ENCODE peak calls at places on chromosomes 4 and X, in four cellular contexts. N is right lobe of liver, F is transverse colon, W is adrenal gland. Z is an unnamed sample.

GRCh38 chr4:56424697-56425514 is 10.5 kb downstream of the PPAT start:
- DNase-seq in N (no peak), F (peak; percentile 13), W (no peak), Z (peak; percentile 12)

GRCh38 chr4:61461956-61462355 is 261.8 kb downstream of the ADGRL3 start:
- DNase-seq in N (no peak), F (no peak), W (no peak), Z (no peak)

GRCh38 chr4:24965627-24966026 is 52.8 kb upstream of the CCDC149 start:
- DNase-seq in N (no peak), F (no peak), W (no peak), Z (no peak)

GRCh38 chr4:113276448-113277158 is 227.2 kb downstream of the ANK2 start:
- DNase-seq in N (no peak), F (no peak), W (no peak), Z (no peak)

GRCh38 chrX:143058096-143058495 is 32.4 kb downstream of the SPANXN4 start:
- DNase-seq in N (no peak), F (no peak), W (no peak), Z (no peak)

GRCh38 chr4:110411599-110412011 is 64.3 kb upstream of the ENPEP start:
- DNase-seq in N (no peak), F (peak; percentile 24), W (no peak), Z (no peak)

GRCh38 chr4:88604978-88605678 is 12.8 kb downstream of the HERC3 start:
- DNase-seq in N (no peak), F (no peak), W (no peak), Z (no peak)

GRCh38 chrX:16946971-16947562 is 609 bp downstream of the REPS2 start:
- DNase-seq in N (peak; percentile 31), F (peak; percentile 23), W (peak; percentile 53), Z (peak; percentile 5)

GRCh38 chr4:26227827-26228226 is 93.0 kb upstream of the RBPJ start:
- DNase-seq in N (no peak), F (no peak), W (peak; percentile 85), Z (no peak)

GRCh38 chr4:114997596-114997995 is 115.8 kb downstream of the NDST4 start:
- DNase-seq in N (no peak), F (no peak), W (no peak), Z (no peak)

GRCh38 chr4:5656415-5656814 is 51.9 kb downstream of the EVC2 start:
- DNase-seq in N (no peak), F (no peak), W (no peak), Z (no peak)

GRCh38 chrX:130523460-130524394 is 121.9 kb downstream of the RBMX2 start:
- DNase-seq in N (no peak), F (peak; percentile 25), W (peak; percentile 54), Z (peak; percentile 50)

GRCh38 chrX:17744896-17745523 is 7.7 kb downstream of the SCML1 start:
- DNase-seq in N (no peak), F (no peak), W (no peak), Z (no peak)

GRCh38 chr4:147987252-147987651 is 255.4 kb downstream of the ARHGAP10 start:
- DNase-seq in N (no peak), F (no peak), W (no peak), Z (no peak)

GRCh38 chr4:62455871-62456270 is 1255.7 kb downstream of the ADGRL3 start:
- DNase-seq in N (no peak), F (no peak), W (no peak), Z (no peak)

GRCh38 chr4:84879651-84880200 is 86.8 kb downstream of the WDFY3 start:
- DNase-seq in N (no peak), F (no peak), W (no peak), Z (no peak)

GRCh38 chr4:156137971-156138581 is 184.4 kb upstream of the CTSO start:
- DNase-seq in N (no peak), F (no peak), W (no peak), Z (no peak)

GRCh38 chrX:18769812-18770573 is 62.5 kb downstream of the PPEF1 start:
- DNase-seq in N (no peak), F (no peak), W (no peak), Z (no peak)

GRCh38 chrX:106783716-106784115 is 18.8 kb upstream of the TBC1D8B start:
- DNase-seq in N (no peak), F (no peak), W (no peak), Z (no peak)

GRCh38 chr4:89492476-89493110 is 185.0 kb upstream of the GPRIN3 start:
- DNase-seq in N (no peak), F (no peak), W (no peak), Z (no peak)

GRCh38 chr4:22670953-22671352 is 21.8 kb upstream of the GBA3 start:
- DNase-seq in N (no peak), F (no peak), W (no peak), Z (no peak)

GRCh38 chr4:103032575-103032974 is 13.1 kb upstream of the SLC9B1 start:
- DNase-seq in N (no peak), F (peak; percentile 14), W (no peak), Z (no peak)

GRCh38 chr4:74451214-74451661 is 6.3 kb downstream of the AREG start:
- DNase-seq in N (no peak), F (no peak), W (no peak), Z (no peak)

GRCh38 chr4:149964001-149964400 is 114.2 kb upstream of the DCLK2 start:
- DNase-seq in N (no peak), F (no peak), W (no peak), Z (no peak)

GRCh38 chr4:169225058-169225751 is 45.6 kb downstream of the SH3RF1 start:
- DNase-seq in N (no peak), F (no peak), W (no peak), Z (no peak)

GRCh38 chrX:7132335-7133035 is 15.0 kb upstream of the STS start:
- DNase-seq in N (peak; percentile 48), F (peak; percentile 91), W (peak; percentile 58), Z (peak; percentile 55)

GRCh38 chr4:7103031-7103598 is 35.3 kb upstream of the GRPEL1 start:
- DNase-seq in N (peak; percentile 93), F (peak; percentile 93), W (peak; percentile 94), Z (peak; percentile 93)

GRCh38 chr4:95499176-95499760 is 49.5 kb downstream of the UNC5C start:
- DNase-seq in N (no peak), F (no peak), W (no peak), Z (peak; percentile 55)

GRCh38 chrX:55488559-55489314 is 911 bp downstream of the USP51 start:
- DNase-seq in N (peak; percentile 60), F (peak; percentile 60), W (peak; percentile 90), Z (peak; percentile 66)

GRCh38 chrX:15418707-15419181 is 34.5 kb upstream of the VEGFD start:
- DNase-seq in N (no peak), F (no peak), W (no peak), Z (no peak)

GRCh38 chr4:42816189-42816588 is 76.3 kb upstream of the GRXCR1 start:
- DNase-seq in N (no peak), F (no peak), W (no peak), Z (no peak)

GRCh38 chr4:101953949-101954348 is 163.4 kb downstream of the BANK1 start:
- DNase-seq in N (no peak), F (no peak), W (no peak), Z (peak; percentile 12)

GRCh38 chr4:98557497-98557896 is 100.9 kb downstream of the TSPAN5 start:
- DNase-seq in N (peak; percentile 22), F (no peak), W (no peak), Z (no peak)

GRCh38 chr4:99221980-99222379 is 2.9 kb upstream of the ADH6 start:
- DNase-seq in N (no peak), F (no peak), W (no peak), Z (no peak)

GRCh38 chr4:16224669-16225068 is 1.6 kb downstream of the TAPT1 start:
- DNase-seq in N (no peak), F (no peak), W (no peak), Z (no peak)

GRCh38 chr4:16225996-16226815 is at the start of gene TAPT1:
- DNase-seq in N (peak; percentile 91), F (peak; percentile 87), W (peak; percentile 85), Z (peak; percentile 81)

GRCh38 chr4:16226816-16227461 is 668 bp upstream of the TAPT1 start:
- DNase-seq in N (peak; percentile 75), F (peak; percentile 69), W (peak; percentile 82), Z (peak; percentile 74)

GRCh38 chr4:16225139-16225538 is 1.1 kb downstream of the TAPT1 start:
- DNase-seq in N (no peak), F (no peak), W (no peak), Z (no peak)

DNA sequence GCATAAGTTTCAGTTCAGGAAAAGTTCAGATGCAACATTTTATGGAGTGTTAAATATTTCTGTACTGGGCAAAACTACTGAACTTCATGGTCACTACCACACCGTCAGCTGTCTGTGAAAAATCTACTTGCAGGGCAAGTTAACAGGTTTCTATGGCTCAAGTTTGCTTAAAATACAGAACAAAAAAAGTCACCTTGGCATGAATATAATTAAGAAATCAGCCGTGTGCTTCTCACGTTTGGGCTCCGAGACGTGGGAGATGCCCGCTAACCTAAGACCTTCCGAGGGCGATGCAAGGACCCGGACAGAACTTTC is 633 bp downstream of the TAPT1 start:
- DNase-seq in N (no peak), F (no peak), W (no peak), Z (no peak)
- H3K4me1 ChIP-seq in N (peaks cover 20% of the 10 kb centered on the region), F (peaks cover 46% of the 10 kb centered on the region), W (peaks cover 42% of the 10 kb centered on the region), Z (peaks cover 26% of the 10 kb centered on the region)

GRCh38 chr4:121397941-121398601 is 17.3 kb upstream of the QRFPR start:
- DNase-seq in N (no peak), F (no peak), W (no peak), Z (no peak)
- H3K4me1 ChIP-seq in N (no peaks in the 10 kb centered on the region), F (no peaks in the 10 kb centered on the region), W (no peaks in the 10 kb centered on the region), Z (no peaks in the 10 kb centered on the region)

GRCh38 chr4:145097821-145098674 is at the start of the genes ABCE1 and ANAPC10:
- DNase-seq in N (peak; percentile 94), F (peak; percentile 97), W (peak; percentile 98), Z (peak; percentile 96)
- H3K4me1 ChIP-seq in N (peaks cover 31% of the 10 kb centered on the region), F (peaks cover 23% of the 10 kb centered on the region), W (peaks cover 19% of the 10 kb centered on the region), Z (peaks cover 24% of the 10 kb centered on the region)

GRCh38 chr4:39048291-39048690 is 13.7 kb upstream of the KLHL5 start:
- DNase-seq in N (no peak), F (no peak), W (no peak), Z (no peak)
- H3K4me1 ChIP-seq in N (peaks cover 13% of the 10 kb centered on the region), F (peaks cover 18% of the 10 kb centered on the region), W (peaks cover 16% of the 10 kb centered on the region), Z (no peaks in the 10 kb centered on the region)

DNA sequence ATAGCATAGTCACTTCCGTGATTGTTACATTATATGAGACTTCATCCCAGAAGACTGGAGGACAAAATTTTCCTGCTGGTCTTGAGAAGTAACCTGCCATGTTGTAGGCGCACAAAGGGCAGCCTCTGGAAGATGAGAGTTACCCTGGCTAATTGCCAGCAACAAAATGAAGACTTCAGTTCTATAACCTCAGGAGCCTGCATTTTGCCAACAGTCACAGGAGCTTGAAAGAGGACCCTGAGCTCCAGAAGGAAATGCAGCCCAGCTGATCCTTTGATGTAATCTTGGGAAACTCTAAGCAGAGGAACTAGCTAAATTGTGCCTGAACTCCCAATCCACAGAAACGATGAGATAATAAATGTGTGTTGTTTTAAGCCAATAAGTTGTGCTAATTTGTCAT is 89.9 kb upstream of the MAPK10 start:
- DNase-seq in N (no peak), F (no peak), W (no peak), Z (no peak)
- H3K4me1 ChIP-seq in N (no peaks in the 10 kb centered on the region), F (no peaks in the 10 kb centered on the region), W (no peaks in the 10 kb centered on the region), Z (no peaks in the 10 kb centered on the region)

GRCh38 chrX:21734175-21734574 is 23.7 kb downstream of the SMPX start:
- DNase-seq in N (no peak), F (no peak), W (no peak), Z (no peak)
- H3K4me1 ChIP-seq in N (no peaks in the 10 kb centered on the region), F (no peaks in the 10 kb centered on the region), W (no peaks in the 10 kb centered on the region), Z (peaks cover 13% of the 10 kb centered on the region)